ENCODE peak calls at places on chromosome 20, in eight cellular contexts. One of them, this sample, is unnamed.

GRCh38 chr20:10667560-10668167 is 6.1 kb downstream of the JAG1 start:
- DNase-seq in neural crest cell: no peak
- DNase-seq in esophagus muscularis mucosa: no peak
- DNase-seq in BE2C: no peak
- DNase-seq in nephron progenitor cell: no peak
- DNase-seq in astrocyte of the spinal cord: no peak
- DNase-seq in fibroblast of mammary gland: no peak
- DNase-seq in osteoblast: no peak
- DNase-seq in this sample: no peak

GRCh38 chr20:364905-365794 is 15.4 kb upstream of the TRIB3 start:
- DNase-seq in osteoblast: no peak
- DNase-seq in nephron progenitor cell: no peak
- DNase-seq in neural crest cell: no peak
- DNase-seq in astrocyte of the spinal cord: no peak
- DNase-seq in BE2C: no peak
- DNase-seq in esophagus muscularis mucosa: no peak
- DNase-seq in fibroblast of mammary gland: peak; percentile 57
- DNase-seq in this sample: peak; percentile 48

GRCh38 chr20:13008761-13009681 is at the start of gene SPTLC3:
- DNase-seq in fibroblast of mammary gland: peak; percentile 46
- DNase-seq in astrocyte of the spinal cord: peak; percentile 66
- DNase-seq in nephron progenitor cell: peak; percentile 22
- DNase-seq in BE2C: no peak
- DNase-seq in esophagus muscularis mucosa: no peak
- DNase-seq in osteoblast: no peak
- DNase-seq in neural crest cell: no peak
- DNase-seq in this sample: peak; percentile 59

GRCh38 chr20:13873814-13874213 is 89.0 kb downstream of the NDUFAF5 start:
- DNase-seq in BE2C: no peak
- DNase-seq in esophagus muscularis mucosa: no peak
- DNase-seq in astrocyte of the spinal cord: no peak
- DNase-seq in nephron progenitor cell: no peak
- DNase-seq in fibroblast of mammary gland: no peak
- DNase-seq in osteoblast: no peak
- DNase-seq in neural crest cell: no peak
- DNase-seq in this sample: no peak

GRCh38 chr20:7775072-7775471 is 165.2 kb downstream of the HAO1 start:
- DNase-seq in astrocyte of the spinal cord: peak; percentile 73
- DNase-seq in neural crest cell: no peak
- DNase-seq in fibroblast of mammary gland: peak; percentile 9
- DNase-seq in esophagus muscularis mucosa: no peak
- DNase-seq in nephron progenitor cell: no peak
- DNase-seq in BE2C: no peak
- DNase-seq in osteoblast: peak; percentile 89
- DNase-seq in this sample: peak; percentile 90

GRCh38 chr20:53547664-53548239 is 45.9 kb downstream of the ZNF217 start:
- DNase-seq in fibroblast of mammary gland: peak; percentile 74
- DNase-seq in neural crest cell: peak; percentile 39
- DNase-seq in astrocyte of the spinal cord: peak; percentile 69
- DNase-seq in osteoblast: peak; percentile 86
- DNase-seq in nephron progenitor cell: peak; percentile 37
- DNase-seq in esophagus muscularis mucosa: no peak
- DNase-seq in BE2C: peak; percentile 51
- DNase-seq in this sample: peak; percentile 81

GRCh38 chr20:51469578-51470520 is 72.7 kb downstream of the NFATC2 start:
- DNase-seq in nephron progenitor cell: no peak
- DNase-seq in fibroblast of mammary gland: no peak
- DNase-seq in BE2C: no peak
- DNase-seq in osteoblast: no peak
- DNase-seq in esophagus muscularis mucosa: no peak
- DNase-seq in neural crest cell: no peak
- DNase-seq in astrocyte of the spinal cord: no peak
- DNase-seq in this sample: no peak

GRCh38 chr20:8943638-8944037 is 125.2 kb upstream of the PLCB4 start:
- DNase-seq in osteoblast: no peak
- DNase-seq in neural crest cell: no peak
- DNase-seq in BE2C: no peak
- DNase-seq in esophagus muscularis mucosa: no peak
- DNase-seq in astrocyte of the spinal cord: no peak
- DNase-seq in nephron progenitor cell: no peak
- DNase-seq in fibroblast of mammary gland: no peak
- DNase-seq in this sample: no peak

GRCh38 chr20:10733122-10733521 is 59.3 kb upstream of the JAG1 start:
- DNase-seq in esophagus muscularis mucosa: no peak
- DNase-seq in osteoblast: no peak
- DNase-seq in neural crest cell: no peak
- DNase-seq in fibroblast of mammary gland: peak; percentile 43
- DNase-seq in astrocyte of the spinal cord: no peak
- DNase-seq in BE2C: no peak
- DNase-seq in nephron progenitor cell: no peak
- DNase-seq in this sample: peak; percentile 32

GRCh38 chr20:23200413-23200812 is 114.3 kb upstream of the CD93 start:
- DNase-seq in neural crest cell: no peak
- DNase-seq in osteoblast: no peak
- DNase-seq in BE2C: no peak
- DNase-seq in nephron progenitor cell: no peak
- DNase-seq in fibroblast of mammary gland: no peak
- DNase-seq in astrocyte of the spinal cord: no peak
- DNase-seq in esophagus muscularis mucosa: no peak
- DNase-seq in this sample: no peak

GRCh38 chr20:11646359-11646758 is 271.3 kb upstream of the BTBD3 start:
- DNase-seq in esophagus muscularis mucosa: no peak
- DNase-seq in BE2C: no peak
- DNase-seq in nephron progenitor cell: peak; percentile 2
- DNase-seq in osteoblast: no peak
- DNase-seq in astrocyte of the spinal cord: no peak
- DNase-seq in neural crest cell: no peak
- DNase-seq in fibroblast of mammary gland: no peak
- DNase-seq in this sample: no peak

GRCh38 chr20:642398-643174 is 10.4 kb downstream of the SRXN1 start:
- DNase-seq in osteoblast: peak; percentile 87
- DNase-seq in fibroblast of mammary gland: no peak
- DNase-seq in BE2C: peak; percentile 40
- DNase-seq in astrocyte of the spinal cord: no peak
- DNase-seq in neural crest cell: no peak
- DNase-seq in nephron progenitor cell: peak; percentile 71
- DNase-seq in esophagus muscularis mucosa: no peak
- DNase-seq in this sample: no peak

GRCh38 chr20:9590189-9590588 is 75.8 kb downstream of the LAMP5 start:
- DNase-seq in neural crest cell: no peak
- DNase-seq in BE2C: no peak
- DNase-seq in nephron progenitor cell: no peak
- DNase-seq in fibroblast of mammary gland: peak; percentile 69
- DNase-seq in astrocyte of the spinal cord: peak; percentile 50
- DNase-seq in esophagus muscularis mucosa: no peak
- DNase-seq in osteoblast: peak; percentile 59
- DNase-seq in this sample: peak; percentile 7

GRCh38 chr20:56504373-56505005 is 20.1 kb upstream of the FAM209A start:
- DNase-seq in astrocyte of the spinal cord: no peak
- DNase-seq in neural crest cell: peak; percentile 6
- DNase-seq in BE2C: no peak
- DNase-seq in nephron progenitor cell: peak; percentile 28
- DNase-seq in esophagus muscularis mucosa: no peak
- DNase-seq in fibroblast of mammary gland: peak; percentile 4
- DNase-seq in osteoblast: no peak
- DNase-seq in this sample: no peak
- TF ChIP-seq CTCF in astrocyte of the spinal cord: peak; percentile 74
- TF ChIP-seq CTCF in neural crest cell: peak; percentile 60
- TF ChIP-seq CTCF in BE2C: peak; percentile 57
- TF ChIP-seq CTCF in nephron progenitor cell: peak; percentile 46
- TF ChIP-seq CTCF in esophagus muscularis mucosa: peak; percentile 24
- TF ChIP-seq CTCF in fibroblast of mammary gland: peak; percentile 51
- TF ChIP-seq CTCF in osteoblast: peak; percentile 51
- TF ChIP-seq CTCF in this sample: peak; percentile 55

DNA sequence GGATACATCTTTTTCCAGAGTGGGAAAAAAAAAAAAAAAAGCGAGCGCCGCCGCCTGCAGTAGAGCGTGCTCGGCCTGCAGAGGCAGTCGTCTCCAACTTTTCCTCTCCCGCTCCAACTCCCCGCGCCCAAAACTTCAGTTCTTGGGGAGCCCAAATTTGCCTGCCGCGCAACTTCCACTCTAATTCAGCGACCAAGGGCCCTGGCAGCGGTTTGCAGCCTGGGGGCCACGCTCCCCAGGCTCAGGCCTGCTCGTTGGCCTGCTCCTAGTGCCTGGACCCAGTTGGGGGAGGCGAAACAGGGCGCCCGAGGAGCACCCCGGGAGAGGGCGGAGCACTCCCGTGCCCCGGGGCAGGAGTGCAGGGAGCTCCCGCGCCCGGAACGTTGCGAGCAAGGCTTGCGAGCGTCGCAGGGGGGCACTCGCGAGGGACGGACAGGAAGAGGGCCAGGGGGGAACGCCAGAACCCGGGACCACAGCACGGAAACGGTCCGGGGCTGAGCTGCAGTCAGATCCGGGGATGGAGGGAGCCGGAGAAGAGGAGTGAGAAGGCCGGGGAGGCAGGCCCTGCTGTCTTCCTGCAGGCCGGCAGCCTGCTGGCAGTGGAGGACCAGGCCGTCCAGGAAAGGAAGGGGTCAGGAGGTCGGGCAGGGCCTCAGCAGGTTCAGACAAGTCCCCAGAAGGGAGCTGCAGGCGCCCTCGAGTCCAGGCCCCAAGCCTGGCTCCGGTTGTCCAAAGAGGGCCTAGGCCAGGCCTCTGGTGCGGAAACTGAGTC is at the start of gene STX16:
- DNase-seq in nephron progenitor cell: peak; percentile 87
- DNase-seq in fibroblast of mammary gland: peak; percentile 92
- DNase-seq in esophagus muscularis mucosa: peak; percentile 94
- DNase-seq in neural crest cell: peak; percentile 82
- DNase-seq in BE2C: peak; percentile 94
- DNase-seq in osteoblast: peak; percentile 100
- DNase-seq in astrocyte of the spinal cord: peak; percentile 93
- DNase-seq in this sample: peak; percentile 92
- TF ChIP-seq CTCF in nephron progenitor cell: peak; percentile 58
- TF ChIP-seq CTCF in fibroblast of mammary gland: peak; percentile 48
- TF ChIP-seq CTCF in esophagus muscularis mucosa: peak; percentile 62
- TF ChIP-seq CTCF in neural crest cell: peak; percentile 78
- TF ChIP-seq CTCF in BE2C: peak; percentile 62
- TF ChIP-seq CTCF in osteoblast: peak; percentile 69
- TF ChIP-seq CTCF in astrocyte of the spinal cord: peak; percentile 51
- TF ChIP-seq CTCF in this sample: peak; percentile 69

GRCh38 chr20:15528386-15529111 is 1044.7 kb downstream of the KIF16B start:
- DNase-seq in nephron progenitor cell: no peak
- DNase-seq in esophagus muscularis mucosa: no peak
- DNase-seq in neural crest cell: no peak
- DNase-seq in BE2C: peak; percentile 49
- DNase-seq in osteoblast: peak; percentile 35
- DNase-seq in fibroblast of mammary gland: no peak
- DNase-seq in astrocyte of the spinal cord: no peak
- DNase-seq in this sample: no peak
- TF ChIP-seq CTCF in nephron progenitor cell: no peak
- TF ChIP-seq CTCF in esophagus muscularis mucosa: no peak
- TF ChIP-seq CTCF in neural crest cell: no peak
- TF ChIP-seq CTCF in BE2C: no peak
- TF ChIP-seq CTCF in osteoblast: no peak
- TF ChIP-seq CTCF in fibroblast of mammary gland: no peak
- TF ChIP-seq CTCF in astrocyte of the spinal cord: no peak
- TF ChIP-seq CTCF in this sample: no peak

GRCh38 chr20:38199506-38200390 is 34.7 kb upstream of the TGM2 start:
- DNase-seq in esophagus muscularis mucosa: no peak
- DNase-seq in osteoblast: peak; percentile 78
- DNase-seq in fibroblast of mammary gland: no peak
- DNase-seq in BE2C: no peak
- DNase-seq in neural crest cell: no peak
- DNase-seq in nephron progenitor cell: no peak
- DNase-seq in astrocyte of the spinal cord: no peak
- DNase-seq in this sample: no peak

GRCh38 chr20:38202982-38203293 is 37.9 kb upstream of the TGM2 start:
- DNase-seq in nephron progenitor cell: no peak
- DNase-seq in fibroblast of mammary gland: no peak
- DNase-seq in BE2C: no peak
- DNase-seq in astrocyte of the spinal cord: no peak
- DNase-seq in osteoblast: no peak
- DNase-seq in neural crest cell: no peak
- DNase-seq in esophagus muscularis mucosa: no peak
- DNase-seq in this sample: no peak

GRCh38 chr20:38202153-38202981 is 37.3 kb upstream of the TGM2 start:
- DNase-seq in nephron progenitor cell: no peak
- DNase-seq in BE2C: no peak
- DNase-seq in neural crest cell: no peak
- DNase-seq in fibroblast of mammary gland: no peak
- DNase-seq in astrocyte of the spinal cord: no peak
- DNase-seq in esophagus muscularis mucosa: no peak
- DNase-seq in osteoblast: peak; percentile 69
- DNase-seq in this sample: no peak

GRCh38 chr20:38201356-38201755 is 36.3 kb upstream of the TGM2 start:
- DNase-seq in osteoblast: peak; percentile 96
- DNase-seq in astrocyte of the spinal cord: peak; percentile 72
- DNase-seq in nephron progenitor cell: no peak
- DNase-seq in fibroblast of mammary gland: peak; percentile 93
- DNase-seq in BE2C: peak; percentile 76
- DNase-seq in neural crest cell: no peak
- DNase-seq in esophagus muscularis mucosa: no peak
- DNase-seq in this sample: peak; percentile 74

DNA sequence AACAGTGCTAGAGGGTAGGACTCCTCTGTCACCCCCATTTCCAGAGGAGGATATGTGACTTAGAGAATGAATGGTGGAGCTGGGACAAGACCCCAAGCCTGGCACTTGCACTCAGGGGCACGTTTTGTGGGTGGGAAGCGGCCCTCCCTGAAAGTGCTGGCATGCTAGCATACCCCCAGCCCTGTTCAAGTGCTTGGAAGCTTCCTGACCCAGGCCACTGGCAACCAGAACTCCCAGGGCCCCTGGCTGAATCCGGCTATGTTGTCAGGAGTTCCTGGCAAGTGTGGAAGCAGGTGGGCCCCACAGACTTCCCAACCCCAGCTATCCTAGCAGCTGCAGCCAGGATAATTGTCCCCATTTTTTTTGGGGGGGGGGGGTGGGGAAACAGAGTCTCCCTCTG is 35.6 kb upstream of the TGM2 start:
- DNase-seq in neural crest cell: no peak
- DNase-seq in BE2C: no peak
- DNase-seq in astrocyte of the spinal cord: no peak
- DNase-seq in fibroblast of mammary gland: no peak
- DNase-seq in osteoblast: peak; percentile 17
- DNase-seq in nephron progenitor cell: no peak
- DNase-seq in esophagus muscularis mucosa: no peak
- DNase-seq in this sample: no peak
- TF ChIP-seq CTCF in neural crest cell: no peak
- TF ChIP-seq CTCF in BE2C: no peak
- TF ChIP-seq CTCF in astrocyte of the spinal cord: no peak
- TF ChIP-seq CTCF in fibroblast of mammary gland: no peak
- TF ChIP-seq CTCF in osteoblast: no peak
- TF ChIP-seq CTCF in nephron progenitor cell: no peak
- TF ChIP-seq CTCF in esophagus muscularis mucosa: no peak
- TF ChIP-seq CTCF in this sample: no peak

DNA sequence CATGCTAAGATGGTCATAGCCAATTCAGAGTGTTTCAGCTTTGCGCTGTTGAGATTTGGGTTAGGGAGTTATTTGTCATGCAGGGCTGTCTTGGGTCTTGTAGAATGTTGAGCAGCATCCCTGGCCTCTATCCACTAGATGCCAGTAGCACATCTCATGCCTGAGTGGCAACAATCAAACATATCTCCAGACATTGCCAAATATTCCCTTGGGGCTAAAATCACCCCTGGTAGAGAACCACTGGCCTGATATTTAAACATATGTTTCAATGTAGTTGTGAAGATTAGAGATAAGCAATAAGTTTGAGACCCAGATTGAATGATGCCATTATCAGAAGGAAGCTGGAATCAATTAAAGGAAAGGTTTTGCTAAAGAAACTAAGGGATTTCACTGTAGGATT is 463.3 kb downstream of the DOK5 start:
- DNase-seq in osteoblast: no peak
- DNase-seq in astrocyte of the spinal cord: no peak
- DNase-seq in esophagus muscularis mucosa: no peak
- DNase-seq in fibroblast of mammary gland: no peak
- DNase-seq in BE2C: peak; percentile 43
- DNase-seq in nephron progenitor cell: no peak
- DNase-seq in neural crest cell: no peak
- DNase-seq in this sample: no peak
- TF ChIP-seq CTCF in osteoblast: no peak
- TF ChIP-seq CTCF in astrocyte of the spinal cord: no peak
- TF ChIP-seq CTCF in esophagus muscularis mucosa: no peak
- TF ChIP-seq CTCF in fibroblast of mammary gland: no peak
- TF ChIP-seq CTCF in BE2C: peak; percentile 64
- TF ChIP-seq CTCF in nephron progenitor cell: no peak
- TF ChIP-seq CTCF in neural crest cell: no peak
- TF ChIP-seq CTCF in this sample: no peak